ENCODE peak calls at places on chromosomes 4 and X, in five cellular contexts. L is ascending aorta, C is SK-N-SH, K is fibroblast of mammary gland, B is astrocyte. I is an unnamed sample.

GRCh38 chr4:25172964-25173917 is 13.0 kb upstream of the SEPSECS start:
- DNase-seq in B (peak), L (peak), K (peak), C (no peak), I (no peak)

GRCh38 chr4:42574873-42575272 is 82.0 kb downstream of the ATP8A1 start:
- DNase-seq in B (no peak), C (no peak), L (no peak), K (no peak), I (no peak)

GRCh38 chr4:8055206-8055605 is 103.4 kb downstream of the ABLIM2 start:
- DNase-seq in B (no peak), K (no peak), L (no peak), C (no peak), I (no peak)

GRCh38 chr4:15956179-15956850 is 6.7 kb downstream of the FGFBP2 start:
- DNase-seq in C (peak), L (peak), B (peak), K (peak), I (peak)

GRCh38 chrX:147846676-147847075 is 65.0 kb upstream of the FMR1 start:
- DNase-seq in K (no peak), C (no peak), B (no peak), L (no peak), I (no peak)

GRCh38 chrX:23503835-23504539 is 163.3 kb upstream of the PRDX4 start:
- DNase-seq in L (peak), K (peak), B (peak), C (no peak), I (no peak)

GRCh38 chr4:86054676-86055075 is 305.2 kb downstream of the MAPK10 start:
- DNase-seq in L (no peak), C (no peak), B (no peak), K (no peak), I (no peak)

GRCh38 chrX:116526010-116526409 is 63.2 kb upstream of the CT83 start:
- DNase-seq in C (no peak), K (no peak), L (no peak), B (no peak), I (no peak)

GRCh38 chr4:69833251-69833650 is 26.7 kb downstream of the SULT1E1 start:
- DNase-seq in L (no peak), C (no peak), K (no peak), B (no peak), I (no peak)

GRCh38 chr4:181061787-181062186 is 1181.4 kb upstream of the TENM3 start:
- DNase-seq in B (no peak), K (no peak), L (no peak), C (no peak), I (no peak)

GRCh38 chr4:125398263-125398662 is 83.5 kb downstream of the FAT4 start:
- DNase-seq in C (no peak), L (no peak), K (no peak), B (no peak), I (no peak)

GRCh38 chrX:16171039-16171438 is 3.8 kb downstream of the MAGEB17 start:
- DNase-seq in L (no peak), K (no peak), B (no peak), C (no peak), I (no peak)
- TF ChIP-seq CTCF in L (no peak), K (no peak), B (no peak), C (no peak), I (no peak)

DNA sequence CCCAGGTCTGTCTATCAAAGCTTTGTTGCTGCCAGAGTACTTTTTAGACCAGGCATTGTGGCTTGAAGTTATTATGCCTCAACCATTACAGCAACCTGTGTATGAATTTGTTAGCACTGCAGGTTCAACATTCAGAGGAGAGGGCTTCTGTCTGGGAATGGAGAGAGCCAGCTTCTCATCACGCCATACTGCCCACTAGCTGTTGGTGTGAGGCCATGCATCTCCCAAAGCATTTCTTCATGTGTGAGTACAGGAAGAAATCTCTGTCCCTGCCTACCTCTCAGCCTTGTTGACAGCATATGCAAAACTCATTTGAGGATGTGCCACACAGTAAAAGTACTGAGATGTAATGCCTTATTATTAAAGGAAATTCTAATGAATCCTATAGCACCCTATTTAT is 76.9 kb upstream of the PPARGC1A start:
- DNase-seq in L (no peak), K (peak), B (no peak), C (peak), I (no peak)
- TF ChIP-seq CTCF in L (no peak), K (peak), B (peak), C (peak), I (no peak)

DNA sequence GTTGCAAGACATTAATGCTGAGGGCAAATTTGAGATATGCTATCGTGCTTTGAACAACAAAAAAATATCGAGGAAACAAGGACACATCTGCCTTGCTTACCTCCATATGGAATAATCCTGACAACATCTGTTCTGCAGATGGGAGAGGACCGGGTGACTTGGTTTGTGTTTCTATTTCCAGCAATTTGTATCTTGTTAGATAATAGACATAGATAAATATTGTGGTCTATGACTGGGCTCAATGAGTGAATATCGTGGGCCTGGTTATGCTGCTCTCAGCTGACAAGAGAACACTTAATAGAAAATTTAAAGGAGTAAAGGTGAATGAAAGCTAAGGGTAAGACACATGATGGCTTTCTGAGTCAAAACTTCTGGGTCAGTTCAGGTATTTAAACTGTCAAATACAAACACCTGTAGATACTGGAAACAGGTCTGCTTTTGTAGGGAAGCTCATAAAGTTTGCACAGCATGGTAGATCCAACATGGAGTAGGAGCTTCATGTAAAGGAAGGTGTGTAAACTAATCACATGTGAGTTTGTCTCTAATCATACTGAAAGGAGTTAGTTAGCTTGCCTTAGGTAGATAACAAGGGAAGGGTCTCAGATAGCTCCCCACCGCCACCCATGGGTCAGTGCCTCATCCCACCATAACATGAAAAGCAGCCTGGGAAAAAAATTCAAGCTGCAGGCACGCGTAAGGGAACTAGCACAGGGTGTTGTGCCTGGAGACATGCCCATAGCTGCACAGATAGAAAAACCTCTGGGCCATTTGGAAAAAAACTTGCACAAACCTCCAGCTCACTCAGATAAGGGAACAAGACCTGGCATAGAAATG is 904.1 kb upstream of the EPHA5 start:
- DNase-seq in B (peak), L (no peak), C (no peak), K (peak), I (no peak)
- TF ChIP-seq CTCF in B (no peak), L (no peak), C (no peak), K (no peak), I (no peak)

DNA sequence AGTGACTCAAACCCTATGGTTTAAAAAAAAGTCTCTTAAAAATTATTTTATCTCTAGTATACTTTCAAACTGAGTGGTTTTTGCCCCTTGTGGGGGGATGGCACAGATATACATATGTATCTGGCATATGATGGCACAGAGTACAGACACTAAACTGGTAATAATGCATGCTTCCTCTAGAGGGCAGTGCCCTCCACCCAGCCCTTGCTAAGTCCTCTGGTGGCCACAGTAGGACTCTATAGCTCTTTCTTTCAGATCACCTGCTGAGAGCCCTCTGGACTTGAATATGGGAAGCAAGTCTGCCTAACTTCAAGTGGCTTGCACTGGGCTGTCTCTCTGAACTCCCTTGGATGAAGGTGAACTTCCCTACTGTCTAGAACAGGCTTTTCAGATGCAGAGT is 66.3 kb downstream of the TSPAN7 start:
- DNase-seq in L (no peak), C (peak), K (peak), B (no peak), I (peak)
- TF ChIP-seq CTCF in L (peak), C (peak), K (peak), B (peak), I (peak)